ENCODE peak calls at places on chromosomes 3 and 15, in five cellular contexts. D is cardiac muscle cell, R is frontal cortex, B is skeletal muscle cell, A is B cell. P is an unnamed sample.

GRCh38 chr15:79071901-79072300 is 18.7 kb downstream of the RASGRF1 start:
- DNase-seq in D (no peak), R (no peak), B (no peak), A (no peak), P (no peak)

GRCh38 chr15:89356634-89357298 is 22.1 kb upstream of the POLG start:
- DNase-seq in D (no peak), R (peak; percentile 48), B (no peak), A (no peak), P (no peak)

GRCh38 chr15:41011055-41011815 is 58.0 kb downstream of the CHAC1 start:
- DNase-seq in D (peak; percentile 12), R (no peak), B (no peak), A (no peak), P (no peak)

GRCh38 chr15:41888662-41889253 is 5.1 kb downstream of the SPTBN5 start:
- DNase-seq in D (no peak), R (no peak), B (no peak), A (no peak), P (no peak)

GRCh38 chr3:13574798-13575451 is 26.0 kb downstream of the FBLN2 start:
- DNase-seq in D (no peak), R (no peak), B (no peak), A (no peak), P (no peak)

GRCh38 chr3:194072097-194072428 is 63.9 kb upstream of the HES1 start:
- DNase-seq in D (no peak), R (no peak), B (no peak), A (peak; percentile 35), P (no peak)

GRCh38 chr3:76765526-76765925 is 274.4 kb upstream of the ROBO2 start:
- DNase-seq in D (no peak), R (no peak), B (no peak), A (no peak), P (no peak)

GRCh38 chr15:75149911-75150709 is 51.6 kb upstream of the C15orf39 start:
- DNase-seq in D (no peak), R (no peak), B (peak; percentile 58), A (no peak), P (no peak)

GRCh38 chr3:152402698-152403456 is 134.1 kb downstream of the MBNL1 start:
- DNase-seq in D (no peak), R (no peak), B (no peak), A (no peak), P (no peak)

GRCh38 chr3:9398715-9399708 is 1.6 kb downstream of the SETD5 start:
- DNase-seq in D (peak; percentile 45), R (no peak), B (no peak), A (no peak), P (no peak)

GRCh38 chr3:64708456-64708855 is 20.7 kb upstream of the ADAMTS9 start:
- DNase-seq in D (no peak), R (no peak), B (no peak), A (no peak), P (no peak)

GRCh38 chr3:28077566-28077965 is 163.9 kb upstream of the CMC1 start:
- DNase-seq in D (no peak), R (no peak), B (no peak), A (no peak), P (no peak)

GRCh38 chr15:39535466-39535865 is 45.4 kb upstream of the THBS1 start:
- DNase-seq in D (no peak), R (no peak), B (no peak), A (no peak), P (no peak)

GRCh38 chr3:130345487-130346079 is at the start of gene COL6A5:
- DNase-seq in D (peak; percentile 59), R (no peak), B (no peak), A (no peak), P (peak; percentile 34)

GRCh38 chr3:57140894-57141293 is 24.3 kb downstream of the IL17RD start:
- DNase-seq in D (no peak), R (no peak), B (no peak), A (no peak), P (no peak)

GRCh38 chr15:64775551-64776401 is at the start of gene RBPMS2:
- DNase-seq in D (peak; percentile 85), R (peak; percentile 55), B (no peak), A (no peak), P (no peak)

P was measured in glutamatergic neuron.